ENCODE peak calls at places on chromosomes 11 and 22, in four cellular contexts. Y, E, Q and L are unnamed samples. For H3K36me3, the result is how much of the 10 kb centered on the place peaks cover.

GRCh38 chr11:59429924-59430516 is 3.8 kb upstream of the OR5A2 start:
- DNase-seq in Y (peak), E (peak), Q (no peak), L (no peak)

GRCh38 chr11:10305964-10306918 is 1.4 kb downstream of the ADM start:
- DNase-seq in Y (peak), E (no peak), Q (no peak), L (no peak)

GRCh38 chr11:78825531-78825930 is 250.9 kb upstream of the NARS2 start:
- DNase-seq in Y (no peak), E (peak), Q (no peak), L (no peak)

GRCh38 chr11:27158763-27159679 is 118.4 kb downstream of the BBOX1 start:
- DNase-seq in Y (peak), E (no peak), Q (peak), L (no peak)

GRCh38 chr22:47835726-47836125 is 1073.3 kb downstream of the TBC1D22A start:
- DNase-seq in Y (no peak), E (no peak), Q (no peak), L (no peak)

GRCh38 chr22:24420072-24420976 is 7.1 kb upstream of the ADORA2A start:
- DNase-seq in Y (peak), E (no peak), Q (no peak), L (no peak)

GRCh38 chr11:11980841-11981308 is 27.6 kb downstream of the DKK3 start:
- DNase-seq in Y (no peak), E (no peak), Q (no peak), L (peak)

GRCh38 chr11:58829736-58830135 is 14.8 kb downstream of the GLYATL2 start:
- DNase-seq in Y (no peak), E (no peak), Q (no peak), L (no peak)

GRCh38 chr11:72328366-72329224 is 84.6 kb upstream of the PHOX2A start:
- DNase-seq in Y (peak), E (no peak), Q (no peak), L (no peak)

GRCh38 chr22:24744638-24745037 is 29.9 kb downstream of the PIWIL3 start:
- DNase-seq in Y (no peak), E (no peak), Q (no peak), L (no peak)

GRCh38 chr11:124784051-124784450 is 16.2 kb downstream of the MSANTD2 start:
- DNase-seq in Y (no peak), E (no peak), Q (no peak), L (no peak)

GRCh38 chr11:94557992-94558391 is 9.2 kb upstream of the PIWIL4 start:
- DNase-seq in Y (no peak), E (no peak), Q (no peak), L (no peak)

GRCh38 chr11:117239295-117239694 is 6.8 kb downstream of the RNF214 start:
- DNase-seq in Y (no peak), E (no peak), Q (no peak), L (no peak)

GRCh38 chr11:69352715-69353325 is 58.9 kb downstream of the MYEOV start:
- DNase-seq in Y (no peak), E (peak), Q (no peak), L (peak)

GRCh38 chr22:42754658-42755057 is 34.0 kb upstream of the A4GALT start:
- DNase-seq in Y (no peak), E (no peak), Q (no peak), L (no peak)

GRCh38 chr11:32870676-32871075 is 21.9 kb upstream of the QSER1 start:
- DNase-seq in Y (peak), E (no peak), Q (no peak), L (no peak)

GRCh38 chr11:104522650-104523049 is 358.7 kb upstream of the PDGFD start:
- DNase-seq in Y (no peak), E (no peak), Q (no peak), L (no peak)

GRCh38 chr22:36191106-36191836 is 10.3 kb downstream of the APOL4 start:
- DNase-seq in Y (no peak), E (no peak), Q (peak), L (peak)

GRCh38 chr11:62689421-62690183 is at the start of gene LRRN4CL:
- DNase-seq in Y (no peak), E (peak), Q (peak), L (peak)

GRCh38 chr11:72411623-72412532 is 22.5 kb downstream of the CLPB start:
- DNase-seq in Y (no peak), E (no peak), Q (peak), L (no peak)

GRCh38 chr11:45094958-45095690 is 51.3 kb upstream of the PRDM11 start:
- DNase-seq in Y (no peak), E (no peak), Q (no peak), L (peak)

GRCh38 chr11:30758946-30759501 is 172.9 kb upstream of the MPPED2 start:
- DNase-seq in Y (no peak), E (no peak), Q (no peak), L (no peak)

GRCh38 chr11:75547617-75548054 is 14.4 kb upstream of the SERPINH1 start:
- DNase-seq in Y (peak), E (peak), Q (peak), L (peak)

GRCh38 chr22:47017245-47017644 is 254.8 kb downstream of the TBC1D22A start:
- DNase-seq in Y (no peak), E (no peak), Q (no peak), L (no peak)

GRCh38 chr11:63882555-63883242 is 34.3 kb downstream of the RCOR2 start:
- DNase-seq in Y (peak), E (peak), Q (no peak), L (no peak)

GRCh38 chr22:44305455-44305854 is 7.3 kb downstream of the SHISAL1 start:
- DNase-seq in Y (no peak), E (no peak), Q (no peak), L (no peak)

GRCh38 chr22:23215294-23216204 is 35.2 kb downstream of the BCR start:
- DNase-seq in Y (no peak), E (peak), Q (no peak), L (no peak)

GRCh38 chr11:12235549-12235944 is 125.2 kb downstream of the MICAL2 start:
- DNase-seq in Y (no peak), E (no peak), Q (no peak), L (no peak)

GRCh38 chr22:37020192-37020479 is 594 bp downstream of the MPST start:
- DNase-seq in Y (no peak), E (no peak), Q (peak), L (no peak)

GRCh38 chr11:117525866-117526265 is 198.2 kb downstream of the CEP164 start:
- DNase-seq in Y (no peak), E (no peak), Q (no peak), L (no peak)

DNA sequence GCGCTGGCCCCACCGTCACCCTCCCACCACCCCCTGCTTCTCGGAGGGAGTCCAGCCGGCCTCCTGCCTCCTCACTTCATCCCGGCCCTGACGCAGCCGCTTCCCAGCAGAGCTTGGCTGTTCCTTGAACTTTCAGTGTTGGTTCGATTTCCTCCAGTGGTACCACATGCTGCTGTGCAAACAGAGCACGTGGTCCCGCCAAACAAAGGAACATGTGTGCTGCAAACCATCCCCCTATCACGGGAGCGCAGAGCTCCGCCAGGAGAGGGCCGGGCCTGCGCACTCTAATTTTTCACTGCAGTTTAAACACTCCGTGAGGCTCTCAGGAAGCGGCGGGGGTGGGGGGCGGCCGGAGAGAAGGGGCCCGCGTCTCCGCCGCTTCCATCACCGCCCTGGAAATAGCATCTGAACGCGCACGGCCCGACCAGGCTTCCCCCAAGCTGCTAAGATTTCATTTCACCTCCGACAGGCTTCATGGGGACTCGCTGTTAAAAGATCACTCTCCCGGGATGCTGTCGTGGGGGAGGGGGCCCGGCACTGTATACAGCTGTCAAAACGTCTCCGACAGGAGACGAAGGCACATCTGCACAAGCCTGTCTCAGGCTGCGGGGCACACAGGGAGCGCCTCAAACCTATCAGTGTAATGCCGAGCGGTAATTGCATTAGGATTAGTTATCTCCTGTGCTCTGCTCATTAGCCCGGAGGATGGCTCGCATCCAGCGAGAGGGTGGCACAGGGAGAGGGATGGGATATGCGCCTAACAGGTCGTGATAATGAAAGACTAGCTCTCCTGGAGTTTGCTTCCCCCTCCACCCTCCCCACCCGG is 269.9 kb upstream of the SORL1-AS1 start:
- DNase-seq in Y (peak), E (peak), Q (peak), L (peak)
- TF ChIP-seq CTCF in Y (no peak), E (no peak), Q (no peak), L (no peak)

DNA sequence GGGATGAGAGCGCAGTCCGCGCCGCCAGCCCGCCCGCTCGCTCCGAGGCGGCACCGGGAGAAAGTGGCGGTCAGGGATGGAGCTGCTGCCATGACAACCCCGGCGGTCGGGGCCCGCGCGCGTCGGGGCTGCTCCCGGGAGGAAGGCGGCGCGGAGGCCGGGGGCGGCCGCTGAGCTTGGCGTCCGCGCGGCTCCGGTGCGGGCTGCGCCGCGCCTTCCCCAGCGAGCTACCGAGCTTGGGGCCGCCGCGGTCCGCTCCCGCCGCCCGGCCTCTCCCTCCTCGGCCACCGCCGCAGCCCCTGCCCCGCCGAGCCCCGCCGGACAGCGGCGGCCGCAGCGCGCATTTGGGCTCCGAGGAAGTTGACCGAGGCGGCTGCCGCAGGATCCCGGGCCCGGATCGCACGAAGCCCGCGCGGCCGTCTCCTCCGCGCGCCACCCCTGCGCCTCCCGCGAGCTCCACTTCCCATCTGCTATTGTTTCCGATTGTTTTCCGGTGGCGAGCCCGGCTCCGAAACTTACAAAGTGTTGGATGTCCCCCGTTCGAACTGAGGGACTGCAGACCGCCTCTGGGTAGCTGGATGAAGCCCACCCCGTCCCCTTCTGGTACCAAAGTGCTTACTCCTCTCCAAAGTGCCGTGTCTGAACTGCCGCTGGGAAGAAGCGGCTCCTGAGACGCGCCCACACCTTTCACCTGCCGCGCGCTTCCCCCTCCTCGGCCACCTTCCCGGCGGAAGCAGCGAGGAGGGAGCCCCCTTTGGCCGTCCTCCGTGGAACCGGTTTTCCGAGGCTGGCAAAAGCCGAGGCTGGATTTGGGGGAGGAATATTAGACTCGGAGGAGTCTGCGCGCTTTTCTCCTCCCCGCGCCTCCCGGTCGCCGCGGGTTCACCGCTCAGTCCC is 540.3 kb downstream of the NTM start:
- DNase-seq in Y (peak), E (no peak), Q (no peak), L (no peak)
- H3K4me3 ChIP-seq in Y (peak), E (no peak), Q (peak), L (peak)

DNA sequence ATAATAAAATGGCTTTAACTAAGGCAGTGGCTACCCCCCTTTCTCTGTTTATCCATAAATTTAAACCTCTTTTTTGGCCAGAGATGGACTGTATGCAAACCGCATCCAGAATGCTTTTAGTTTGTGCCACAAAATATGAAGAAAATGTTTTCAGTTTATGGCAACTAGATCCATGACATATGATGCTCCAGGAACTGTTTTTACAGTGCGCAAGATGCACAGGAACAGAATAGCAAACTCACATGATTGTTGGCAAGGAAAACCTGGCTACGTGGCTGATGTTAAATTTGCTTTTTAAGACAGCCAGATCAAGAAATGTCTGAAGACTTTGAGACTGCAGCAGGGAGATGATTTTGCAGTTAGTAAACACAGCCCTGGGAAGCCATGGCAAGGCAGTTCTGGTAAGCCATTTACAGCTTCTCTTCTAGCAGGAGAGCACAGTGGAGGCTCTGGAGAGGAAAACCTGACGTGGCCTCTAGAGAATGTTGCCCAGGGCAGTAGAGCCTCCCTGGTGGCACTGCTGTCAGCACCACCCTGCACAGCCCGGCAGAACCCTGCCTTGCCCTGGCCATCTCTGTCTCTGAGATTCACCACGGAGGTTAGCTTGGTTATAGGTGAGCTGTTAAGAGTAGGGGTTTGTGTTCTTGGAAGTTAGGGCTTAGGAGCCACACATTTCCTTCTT is 69.8 kb upstream of the TNRC6B start:
- DNase-seq in Y (no peak), E (no peak), Q (peak), L (no peak)
- H3K36me3 ChIP-seq in Y (under half), E (under half), Q (under half), L (under half)

DNA sequence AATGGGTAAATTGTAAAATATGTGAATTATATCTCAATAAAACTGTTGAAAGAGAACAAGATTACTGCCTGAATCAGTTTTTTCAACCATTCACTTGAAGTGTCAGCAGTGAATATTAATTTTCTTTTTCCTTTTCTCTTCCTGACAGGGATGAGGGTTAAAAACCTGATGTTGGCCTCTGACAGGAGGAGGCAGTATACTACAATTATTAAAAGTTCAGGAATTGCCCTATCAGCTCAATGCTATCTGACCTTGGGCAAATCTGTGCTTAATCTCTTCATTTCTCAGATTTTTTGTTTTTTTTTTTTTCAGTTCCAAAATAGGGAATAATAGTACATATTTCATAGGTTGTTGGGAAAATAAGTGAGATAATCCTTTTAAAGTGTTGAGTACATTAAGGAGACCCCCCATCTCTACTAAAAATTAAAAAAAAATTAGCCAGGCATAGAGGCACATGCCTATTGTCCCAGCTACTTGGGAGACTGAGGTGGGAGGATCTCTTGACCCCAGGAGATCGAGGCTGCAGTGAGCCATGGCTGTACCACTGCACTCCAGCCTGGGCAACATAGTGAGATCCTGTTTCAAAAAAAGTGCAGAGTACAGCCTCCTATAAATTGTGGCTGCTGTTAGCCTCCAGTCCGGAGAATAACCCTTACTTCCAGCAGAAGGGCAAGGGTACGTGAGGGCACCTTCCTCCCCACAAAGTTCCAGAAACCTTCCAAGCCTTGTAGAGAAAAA is 48.8 kb downstream of the TRIM44 start:
- DNase-seq in Y (peak), E (no peak), Q (no peak), L (no peak)
- TF ChIP-seq CTCF in Y (peak), E (no peak), Q (no peak), L (no peak)

DNA sequence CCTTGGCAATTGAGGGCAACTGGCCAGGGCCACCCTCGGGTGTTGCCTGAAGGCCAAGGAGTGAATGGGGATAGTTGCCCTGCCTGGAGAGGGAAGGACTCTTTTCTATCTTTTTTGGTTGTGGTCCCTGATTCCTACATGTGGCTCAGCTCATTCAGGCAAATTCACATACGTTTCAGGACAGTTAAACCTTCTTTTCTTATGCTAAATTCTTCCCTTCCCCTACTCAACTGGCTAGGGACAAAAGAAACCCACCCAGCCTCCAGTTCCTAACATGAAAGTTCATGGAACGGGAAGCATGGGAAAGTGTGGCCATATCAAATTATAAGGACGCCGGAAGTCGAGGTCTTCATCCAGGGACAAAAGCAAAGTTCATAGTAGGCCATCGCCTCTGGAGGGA is 26.3 kb upstream of the APLNR start:
- DNase-seq in Y (peak), E (no peak), Q (no peak), L (no peak)
- H3K4me3 ChIP-seq in Y (peak), E (no peak), Q (no peak), L (no peak)

GRCh38 chr11:65620666-65621065 is 5.1 kb downstream of the PCNX3 start:
- DNase-seq in Y (no peak), E (no peak), Q (no peak), L (no peak)

GRCh38 chr11:65619281-65619928 is 3.8 kb downstream of the PCNX3 start:
- DNase-seq in Y (no peak), E (no peak), Q (no peak), L (no peak)

GRCh38 chr11:65623177-65623576 is 7.6 kb downstream of the PCNX3 start:
- DNase-seq in Y (no peak), E (no peak), Q (no peak), L (no peak)

GRCh38 chr11:65622011-65622410 is 6.4 kb downstream of the PCNX3 start:
- DNase-seq in Y (no peak), E (no peak), Q (no peak), L (no peak)

DNA sequence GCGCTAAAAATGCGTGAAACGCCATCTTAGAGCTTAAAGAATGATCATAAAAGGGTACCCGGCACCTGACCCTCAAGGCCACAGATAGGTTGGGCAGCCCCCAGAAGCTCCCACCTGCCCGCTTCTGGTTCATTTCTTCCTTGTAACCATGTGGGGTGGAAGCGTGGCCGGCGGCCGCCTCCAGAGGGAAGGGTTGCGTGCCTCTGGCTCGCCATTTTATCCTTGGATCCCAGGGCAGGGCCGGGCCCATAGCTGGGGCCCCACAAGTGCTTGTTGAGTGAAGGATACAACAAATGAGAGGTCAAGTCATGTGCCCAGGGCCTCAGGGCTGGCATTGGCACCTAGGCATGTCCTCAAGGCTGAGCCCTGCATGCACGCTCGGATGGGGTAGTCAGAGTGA is 5.9 kb downstream of the PCNX3 start:
- DNase-seq in Y (no peak), E (no peak), Q (no peak), L (no peak)
- H3K36me3 ChIP-seq in Y (under half), E (half or more), Q (under half), L (half or more)

DNA sequence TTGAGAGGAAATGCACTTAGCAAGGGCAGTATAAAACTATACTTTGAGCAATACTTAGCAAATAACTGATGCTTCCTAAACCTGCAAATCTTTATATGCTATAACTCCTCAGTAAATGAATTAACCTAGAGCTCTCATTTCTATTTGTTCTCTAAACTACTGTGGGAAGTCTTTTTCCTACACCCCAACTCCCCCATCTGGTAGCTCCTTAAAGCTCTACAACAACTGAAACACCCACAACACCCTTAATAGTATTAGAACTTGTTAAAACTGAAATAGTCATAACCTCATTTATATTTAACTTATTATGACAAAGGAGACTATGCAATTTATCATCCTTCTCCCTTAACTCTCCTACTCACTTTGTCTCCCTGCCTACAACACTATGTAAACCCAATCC is 43.4 kb downstream of the GUCY1A2 start:
- DNase-seq in Y (peak), E (no peak), Q (no peak), L (no peak)
- TF ChIP-seq CTCF in Y (peak), E (no peak), Q (no peak), L (no peak)